ENCODE peak calls at places on chromosomes 7 and 10, in eight cellular contexts. One of them, this sample, is unnamed.

GRCh38 chr10:112898540-112899395 is 51.3 kb upstream of the TCF7L2 start:
- DNase-seq in psoas muscle: no peak
- DNase-seq in BE2C: peak; percentile 41
- DNase-seq in fibroblast of lung: peak; percentile 77
- DNase-seq in heart right ventricle: peak; percentile 6
- DNase-seq in H9: peak; percentile 95
- DNase-seq in ascending aorta: peak; percentile 62
- DNase-seq in IMR-90: peak; percentile 80
- DNase-seq in this sample: no peak

GRCh38 chr7:50671397-50671796 is 106.2 kb upstream of the DDC start:
- DNase-seq in psoas muscle: no peak
- DNase-seq in BE2C: no peak
- DNase-seq in fibroblast of lung: no peak
- DNase-seq in heart right ventricle: no peak
- DNase-seq in H9: no peak
- DNase-seq in ascending aorta: no peak
- DNase-seq in IMR-90: no peak
- DNase-seq in this sample: no peak

GRCh38 chr7:94296886-94297285 is 97.8 kb upstream of the COL1A2 start:
- DNase-seq in psoas muscle: no peak
- DNase-seq in BE2C: no peak
- DNase-seq in fibroblast of lung: no peak
- DNase-seq in heart right ventricle: no peak
- DNase-seq in H9: no peak
- DNase-seq in ascending aorta: no peak
- DNase-seq in IMR-90: no peak
- DNase-seq in this sample: no peak

GRCh38 chr7:132430863-132431822 is 145.1 kb downstream of the PLXNA4 start:
- DNase-seq in psoas muscle: no peak
- DNase-seq in BE2C: peak; percentile 78
- DNase-seq in fibroblast of lung: peak; percentile 92
- DNase-seq in heart right ventricle: peak; percentile 29
- DNase-seq in H9: no peak
- DNase-seq in ascending aorta: peak; percentile 89
- DNase-seq in IMR-90: peak; percentile 72
- DNase-seq in this sample: peak; percentile 49

GRCh38 chr10:97714401-97715258 is 1.1 kb downstream of the MARVELD1 start:
- DNase-seq in psoas muscle: peak; percentile 83
- DNase-seq in BE2C: peak; percentile 62
- DNase-seq in fibroblast of lung: peak; percentile 77
- DNase-seq in heart right ventricle: peak; percentile 76
- DNase-seq in H9: peak; percentile 86
- DNase-seq in ascending aorta: peak; percentile 88
- DNase-seq in IMR-90: peak; percentile 71
- DNase-seq in this sample: peak; percentile 76

GRCh38 chr7:25288536-25289283 is 60.4 kb upstream of the NPVF start:
- DNase-seq in psoas muscle: no peak
- DNase-seq in BE2C: no peak
- DNase-seq in fibroblast of lung: no peak
- DNase-seq in heart right ventricle: peak; percentile 10
- DNase-seq in H9: no peak
- DNase-seq in ascending aorta: no peak
- DNase-seq in IMR-90: no peak
- DNase-seq in this sample: no peak

GRCh38 chr7:51620690-51621089 is 304.1 kb upstream of the COBL start:
- DNase-seq in psoas muscle: no peak
- DNase-seq in BE2C: peak; percentile 46
- DNase-seq in fibroblast of lung: no peak
- DNase-seq in heart right ventricle: no peak
- DNase-seq in H9: peak; percentile 68
- DNase-seq in ascending aorta: no peak
- DNase-seq in IMR-90: no peak
- DNase-seq in this sample: no peak

GRCh38 chr7:93920496-93921189 is 892 bp upstream of the GNG11 start:
- DNase-seq in psoas muscle: no peak
- DNase-seq in BE2C: no peak
- DNase-seq in fibroblast of lung: peak; percentile 16
- DNase-seq in heart right ventricle: no peak
- DNase-seq in H9: no peak
- DNase-seq in ascending aorta: no peak
- DNase-seq in IMR-90: no peak
- DNase-seq in this sample: no peak

GRCh38 chr7:27364344-27364758 is 121.7 kb downstream of the EVX1 start:
- DNase-seq in psoas muscle: peak; percentile 87
- DNase-seq in BE2C: no peak
- DNase-seq in fibroblast of lung: peak; percentile 94
- DNase-seq in heart right ventricle: peak; percentile 37
- DNase-seq in H9: no peak
- DNase-seq in ascending aorta: peak; percentile 67
- DNase-seq in IMR-90: peak; percentile 69
- DNase-seq in this sample: no peak

GRCh38 chr7:118184392-118184899 is 482 bp downstream of the LSM8 start:
- DNase-seq in psoas muscle: no peak
- DNase-seq in BE2C: no peak
- DNase-seq in fibroblast of lung: peak; percentile 28
- DNase-seq in heart right ventricle: no peak
- DNase-seq in H9: no peak
- DNase-seq in ascending aorta: no peak
- DNase-seq in IMR-90: no peak
- DNase-seq in this sample: no peak

GRCh38 chr7:142438923-142439515 is 181.2 kb upstream of the PRSS58 start:
- DNase-seq in psoas muscle: no peak
- DNase-seq in BE2C: no peak
- DNase-seq in fibroblast of lung: no peak
- DNase-seq in heart right ventricle: no peak
- DNase-seq in H9: no peak
- DNase-seq in ascending aorta: no peak
- DNase-seq in IMR-90: no peak
- DNase-seq in this sample: no peak

GRCh38 chr7:142439739-142440138 is 181.9 kb upstream of the PRSS58 start:
- DNase-seq in psoas muscle: no peak
- DNase-seq in BE2C: no peak
- DNase-seq in fibroblast of lung: no peak
- DNase-seq in heart right ventricle: no peak
- DNase-seq in H9: no peak
- DNase-seq in ascending aorta: no peak
- DNase-seq in IMR-90: no peak
- DNase-seq in this sample: no peak

GRCh38 chr7:142440219-142441073 is 182.6 kb upstream of the PRSS58 start:
- DNase-seq in psoas muscle: no peak
- DNase-seq in BE2C: no peak
- DNase-seq in fibroblast of lung: peak; percentile 76
- DNase-seq in heart right ventricle: no peak
- DNase-seq in H9: no peak
- DNase-seq in ascending aorta: no peak
- DNase-seq in IMR-90: peak; percentile 85
- DNase-seq in this sample: peak; percentile 70

GRCh38 chr7:142436601-142437000 is 178.7 kb upstream of the PRSS58 start:
- DNase-seq in psoas muscle: no peak
- DNase-seq in BE2C: no peak
- DNase-seq in fibroblast of lung: no peak
- DNase-seq in heart right ventricle: no peak
- DNase-seq in H9: no peak
- DNase-seq in ascending aorta: no peak
- DNase-seq in IMR-90: peak; percentile 34
- DNase-seq in this sample: no peak

DNA sequence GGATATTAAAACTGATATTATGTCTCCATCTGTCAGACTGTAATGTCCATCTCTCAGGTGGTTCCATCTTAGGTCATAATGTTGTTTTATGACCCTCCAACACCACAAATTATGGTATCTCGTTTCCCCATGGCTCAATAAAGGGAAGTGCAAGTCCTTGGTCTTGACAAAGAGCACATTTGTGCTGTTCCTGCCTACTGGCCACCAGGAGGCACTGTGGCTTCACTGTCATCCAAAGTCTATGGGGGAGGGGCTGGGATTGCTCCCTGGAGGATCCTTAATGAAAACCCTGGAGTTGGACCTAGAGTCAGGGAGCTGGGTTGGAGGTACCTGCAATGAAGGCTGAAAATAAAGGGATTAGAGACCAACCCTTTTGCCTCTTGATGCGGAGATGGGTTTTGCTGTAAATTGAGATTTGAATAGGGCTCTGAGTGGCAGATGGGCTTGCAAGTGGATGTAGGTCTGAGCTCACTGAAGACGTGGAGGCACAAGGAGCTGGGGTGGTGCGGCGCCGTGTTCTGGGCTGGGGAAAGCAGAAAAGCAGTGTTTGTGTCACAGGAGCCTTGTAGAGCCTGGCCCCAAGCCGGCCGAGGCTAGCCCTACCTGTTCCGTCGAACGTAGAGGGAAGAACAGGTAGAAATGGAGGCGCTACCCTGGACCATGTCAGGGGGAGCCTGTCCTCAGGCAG is 180.5 kb upstream of the PRSS58 start:
- DNase-seq in psoas muscle: no peak
- DNase-seq in BE2C: peak; percentile 47
- DNase-seq in fibroblast of lung: peak; percentile 59
- DNase-seq in heart right ventricle: no peak
- DNase-seq in H9: peak; percentile 66
- DNase-seq in ascending aorta: no peak
- DNase-seq in IMR-90: peak; percentile 64
- DNase-seq in this sample: peak; percentile 62
- TF ChIP-seq CTCF in psoas muscle: peak; percentile 44
- TF ChIP-seq CTCF in BE2C: peak; percentile 56
- TF ChIP-seq CTCF in fibroblast of lung: peak; percentile 76
- TF ChIP-seq CTCF in heart right ventricle: peak; percentile 13
- TF ChIP-seq CTCF in H9: peak; percentile 90
- TF ChIP-seq CTCF in ascending aorta: no peak
- TF ChIP-seq CTCF in IMR-90: peak; percentile 84
- TF ChIP-seq CTCF in this sample: peak; percentile 85

GRCh38 chr7:122302826-122303521 is 1.6 kb downstream of the FEZF1 start:
- DNase-seq in psoas muscle: no peak
- DNase-seq in BE2C: no peak
- DNase-seq in fibroblast of lung: no peak
- DNase-seq in heart right ventricle: no peak
- DNase-seq in H9: no peak
- DNase-seq in ascending aorta: no peak
- DNase-seq in IMR-90: no peak
- DNase-seq in this sample: peak; percentile 92
- H3K27me3 ChIP-seq in psoas muscle: peaks cover 51% of the 10 kb centered on the region
- H3K27me3 ChIP-seq in BE2C: peaks cover 85% of the 10 kb centered on the region
- H3K27me3 ChIP-seq in fibroblast of lung: peaks cover 85% of the 10 kb centered on the region
- H3K27me3 ChIP-seq in heart right ventricle: peaks cover 100% of the 10 kb centered on the region
- H3K27me3 ChIP-seq in H9: peaks cover 42% of the 10 kb centered on the region
- H3K27me3 ChIP-seq in ascending aorta: peaks cover 35% of the 10 kb centered on the region
- H3K27me3 ChIP-seq in IMR-90: peaks cover 74% of the 10 kb centered on the region
- H3K27me3 ChIP-seq in this sample: no peaks in the 10 kb centered on the region

GRCh38 chr7:154947604-154948003 is 55.3 kb downstream of the PAXIP1 start:
- DNase-seq in psoas muscle: no peak
- DNase-seq in BE2C: no peak
- DNase-seq in fibroblast of lung: no peak
- DNase-seq in heart right ventricle: no peak
- DNase-seq in H9: no peak
- DNase-seq in ascending aorta: no peak
- DNase-seq in IMR-90: no peak
- DNase-seq in this sample: no peak
- H3K4me1 ChIP-seq in psoas muscle: no peaks in the 10 kb centered on the region
- H3K4me1 ChIP-seq in BE2C: peaks cover 6% of the 10 kb centered on the region
- H3K4me1 ChIP-seq in fibroblast of lung: no peaks in the 10 kb centered on the region
- H3K4me1 ChIP-seq in heart right ventricle: no peaks in the 10 kb centered on the region
- H3K4me1 ChIP-seq in H9: no peaks in the 10 kb centered on the region
- H3K4me1 ChIP-seq in ascending aorta: no peaks in the 10 kb centered on the region
- H3K4me1 ChIP-seq in IMR-90: no peaks in the 10 kb centered on the region
- H3K4me1 ChIP-seq in this sample: no peaks in the 10 kb centered on the region

DNA sequence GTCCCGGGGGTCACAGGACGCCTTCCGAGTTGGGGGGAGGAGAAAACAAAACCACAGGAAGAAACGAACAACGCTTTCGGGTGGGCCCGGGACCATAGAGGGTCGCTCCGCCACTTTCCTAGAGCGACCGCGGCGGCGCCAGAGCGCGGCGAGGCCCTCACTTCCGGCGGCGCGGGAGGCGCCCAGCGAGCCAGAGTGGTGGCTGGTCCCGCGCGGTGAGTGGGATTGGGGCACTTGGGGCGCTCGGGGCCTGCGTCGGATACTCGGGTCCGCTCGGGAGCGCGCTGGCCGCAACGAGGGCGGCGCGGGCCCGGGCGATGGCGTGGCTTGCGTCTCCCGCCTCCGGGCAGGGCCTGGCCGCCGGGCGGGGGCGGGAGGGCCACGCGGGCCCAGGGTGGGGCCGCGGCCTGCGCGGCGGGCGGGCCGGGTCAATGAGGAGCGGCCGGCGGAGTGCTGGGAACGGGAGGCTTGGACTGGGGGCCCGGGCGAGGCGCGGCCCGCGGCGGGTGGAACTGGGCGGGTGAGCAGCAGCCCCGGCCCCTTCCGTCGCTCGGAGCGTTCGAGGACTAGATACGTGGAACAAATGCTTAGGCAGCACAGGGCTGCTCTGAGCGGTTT is at the start of gene ZNF22:
- DNase-seq in psoas muscle: peak; percentile 84
- DNase-seq in BE2C: peak; percentile 69
- DNase-seq in fibroblast of lung: peak; percentile 81
- DNase-seq in heart right ventricle: peak; percentile 81
- DNase-seq in H9: peak; percentile 69
- DNase-seq in ascending aorta: no peak
- DNase-seq in IMR-90: peak; percentile 56
- DNase-seq in this sample: peak; percentile 88
- TF ChIP-seq CTCF in psoas muscle: no peak
- TF ChIP-seq CTCF in BE2C: no peak
- TF ChIP-seq CTCF in fibroblast of lung: no peak
- TF ChIP-seq CTCF in heart right ventricle: peak; percentile 37
- TF ChIP-seq CTCF in H9: no peak
- TF ChIP-seq CTCF in ascending aorta: no peak
- TF ChIP-seq CTCF in IMR-90: peak; percentile 6
- TF ChIP-seq CTCF in this sample: no peak

GRCh38 chr7:112550468-112551060 is 69.8 kb downstream of the LSMEM1 start:
- DNase-seq in psoas muscle: no peak
- DNase-seq in BE2C: peak; percentile 49
- DNase-seq in fibroblast of lung: peak; percentile 82
- DNase-seq in heart right ventricle: peak; percentile 39
- DNase-seq in H9: no peak
- DNase-seq in ascending aorta: no peak
- DNase-seq in IMR-90: peak; percentile 71
- DNase-seq in this sample: peak; percentile 76

GRCh38 chr7:112546723-112547513 is 66.1 kb downstream of the LSMEM1 start:
- DNase-seq in psoas muscle: no peak
- DNase-seq in BE2C: peak; percentile 74
- DNase-seq in fibroblast of lung: no peak
- DNase-seq in heart right ventricle: no peak
- DNase-seq in H9: peak; percentile 62
- DNase-seq in ascending aorta: no peak
- DNase-seq in IMR-90: peak; percentile 5
- DNase-seq in this sample: peak; percentile 38

DNA sequence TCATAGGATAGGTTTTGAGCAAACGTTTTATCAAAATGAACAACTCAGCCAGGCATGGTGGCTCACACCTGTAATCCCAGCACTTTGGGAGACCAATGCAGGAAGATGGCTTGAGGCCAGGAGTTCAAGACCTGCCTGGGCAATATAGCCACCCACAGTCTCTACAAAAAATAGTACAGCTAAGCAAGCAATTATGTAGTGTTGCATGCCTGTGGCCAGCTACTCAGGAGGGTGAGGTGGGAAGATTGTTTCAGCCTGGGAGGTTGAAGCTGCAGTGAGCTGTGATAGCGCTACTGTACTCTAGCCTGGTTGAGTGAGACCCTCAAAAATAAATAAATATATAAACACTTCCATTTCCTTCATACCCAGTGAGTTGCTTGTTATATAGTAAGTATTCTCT is 67.1 kb downstream of the LSMEM1 start:
- DNase-seq in psoas muscle: no peak
- DNase-seq in BE2C: no peak
- DNase-seq in fibroblast of lung: no peak
- DNase-seq in heart right ventricle: no peak
- DNase-seq in H9: no peak
- DNase-seq in ascending aorta: no peak
- DNase-seq in IMR-90: peak; percentile 29
- DNase-seq in this sample: no peak
- H3K27me3 ChIP-seq in psoas muscle: no peaks in the 10 kb centered on the region
- H3K27me3 ChIP-seq in BE2C: peaks cover 3% of the 10 kb centered on the region
- H3K27me3 ChIP-seq in fibroblast of lung: no peaks in the 10 kb centered on the region
- H3K27me3 ChIP-seq in heart right ventricle: no peaks in the 10 kb centered on the region
- H3K27me3 ChIP-seq in H9: no peaks in the 10 kb centered on the region
- H3K27me3 ChIP-seq in ascending aorta: no peaks in the 10 kb centered on the region
- H3K27me3 ChIP-seq in IMR-90: no peaks in the 10 kb centered on the region
- H3K27me3 ChIP-seq in this sample: peaks cover 14% of the 10 kb centered on the region